ENCODE peak calls at places on chromosomes 13 and 19, in six cellular contexts. Q is thoracic aorta, C is fibroblast of lung, I is right atrium auricular region, O is H9, R is testis. A is an unnamed sample. For H3K9me3, the result is how much of the 10 kb centered on the place peaks cover.

GRCh38 chr19:39858541-39858940 is 12.4 kb upstream of the FBL start:
- DNase-seq in Q (no peak), C (no peak), I (no peak), O (peak), R (peak), A (no peak)

GRCh38 chr19:10473192-10473591 is 30.0 kb downstream of the KEAP1 start:
- DNase-seq in Q (no peak), C (no peak), I (no peak), O (no peak), R (no peak), A (no peak)

GRCh38 chr19:58093071-58093470 is 5.0 kb downstream of the ZSCAN18 start:
- DNase-seq in Q (no peak), C (no peak), I (no peak), O (no peak), R (no peak), A (no peak)

GRCh38 chr13:53137777-53138176 is 109.2 kb downstream of the OLFM4 start:
- DNase-seq in Q (no peak), C (peak), I (no peak), O (no peak), R (no peak), A (no peak)

GRCh38 chr13:91236942-91237341 is 110.5 kb upstream of the MIR17HG start:
- DNase-seq in Q (no peak), C (no peak), I (no peak), O (no peak), R (no peak), A (no peak)

GRCh38 chr13:106291006-106291405 is 244.5 kb downstream of the EFNB2 start:
- DNase-seq in Q (no peak), C (peak), I (no peak), O (no peak), R (no peak), A (no peak)

GRCh38 chr13:23087884-23088283 is 92.9 kb upstream of the SGCG start:
- DNase-seq in Q (no peak), C (peak), I (no peak), O (peak), R (peak), A (no peak)

GRCh38 chr19:16594131-16594586 is 21.9 kb upstream of the SLC35E1 start:
- DNase-seq in Q (no peak), C (no peak), I (no peak), O (no peak), R (no peak), A (no peak)

GRCh38 chr13:105343134-105343806 is 1192.2 kb downstream of the EFNB2 start:
- DNase-seq in Q (no peak), C (peak), I (no peak), O (no peak), R (no peak), A (no peak)

GRCh38 chr13:85544756-85545155 is 254.5 kb downstream of the SLITRK6 start:
- DNase-seq in Q (no peak), C (no peak), I (no peak), O (no peak), R (no peak), A (no peak)

GRCh38 chr13:42078113-42078769 is 29.8 kb downstream of the DGKH start:
- DNase-seq in Q (no peak), C (no peak), I (no peak), O (peak), R (peak), A (no peak)

GRCh38 chr19:55454787-55455243 is 6.6 kb downstream of the ISOC2 start:
- DNase-seq in Q (no peak), C (peak), I (no peak), O (peak), R (peak), A (no peak)

GRCh38 chr19:18021121-18021755 is 13.3 kb downstream of the ARRDC2 start:
- DNase-seq in Q (peak), C (peak), I (peak), O (no peak), R (peak), A (peak)

GRCh38 chr13:110379905-110380341 is 72.8 kb downstream of the COL4A2 start:
- DNase-seq in Q (no peak), C (no peak), I (no peak), O (peak), R (no peak), A (no peak)

GRCh38 chr13:27172495-27172842 is 858 bp upstream of the USP12 start:
- DNase-seq in Q (no peak), C (no peak), I (no peak), O (no peak), R (peak), A (no peak)

GRCh38 chr13:54934121-54934520 is 1905.5 kb downstream of the OLFM4 start:
- DNase-seq in Q (no peak), C (no peak), I (no peak), O (no peak), R (no peak), A (no peak)

GRCh38 chr19:18784786-18785120 is 6.4 kb downstream of the COMP start:
- DNase-seq in Q (no peak), C (no peak), I (no peak), O (no peak), R (no peak), A (no peak)

GRCh38 chr13:44770951-44771350 is 194.8 kb upstream of the TSC22D1 start:
- DNase-seq in Q (no peak), C (no peak), I (no peak), O (no peak), R (no peak), A (no peak)

GRCh38 chr13:19185865-19186645 is 4.4 kb upstream of the TUBA3C start:
- DNase-seq in Q (no peak), C (no peak), I (peak), O (no peak), R (peak), A (peak)

GRCh38 chr19:55344444-55344843 is 4.8 kb downstream of the KMT5C start:
- DNase-seq in Q (no peak), C (no peak), I (no peak), O (no peak), R (peak), A (no peak)

GRCh38 chr19:28634837-28635236 is 578.1 kb downstream of the UQCRFS1 start:
- DNase-seq in Q (no peak), C (no peak), I (no peak), O (no peak), R (no peak), A (no peak)

GRCh38 chr13:45807520-45808099 is 43.9 kb downstream of the SIAH3 start:
- DNase-seq in Q (no peak), C (peak), I (peak), O (peak), R (peak), A (no peak)

GRCh38 chr13:24251525-24251924 is 57.9 kb upstream of the C1QTNF9 start:
- DNase-seq in Q (no peak), C (no peak), I (no peak), O (no peak), R (no peak), A (no peak)

GRCh38 chr13:50170447-50171037 is 155.3 kb downstream of the KCNRG start:
- DNase-seq in Q (no peak), C (peak), I (no peak), O (no peak), R (no peak), A (no peak)

GRCh38 chr19:7793493-7793892 is 30.4 kb downstream of the CLEC4M start:
- DNase-seq in Q (no peak), C (no peak), I (no peak), O (no peak), R (no peak), A (no peak)

GRCh38 chr13:34577051-34577450 is 365.0 kb upstream of the NBEA start:
- DNase-seq in Q (no peak), C (no peak), I (no peak), O (no peak), R (no peak), A (no peak)

GRCh38 chr13:46475586-46475991 is 77.4 kb upstream of the LRCH1 start:
- DNase-seq in Q (no peak), C (peak), I (no peak), O (no peak), R (no peak), A (no peak)

GRCh38 chr13:94254737-94255136 is 224.7 kb downstream of the DCT start:
- DNase-seq in Q (no peak), C (peak), I (no peak), O (no peak), R (no peak), A (no peak)

GRCh38 chr19:41939861-41940442 is 11.7 kb upstream of the ERFL start:
- DNase-seq in Q (no peak), C (no peak), I (no peak), O (no peak), R (peak), A (no peak)

DNA sequence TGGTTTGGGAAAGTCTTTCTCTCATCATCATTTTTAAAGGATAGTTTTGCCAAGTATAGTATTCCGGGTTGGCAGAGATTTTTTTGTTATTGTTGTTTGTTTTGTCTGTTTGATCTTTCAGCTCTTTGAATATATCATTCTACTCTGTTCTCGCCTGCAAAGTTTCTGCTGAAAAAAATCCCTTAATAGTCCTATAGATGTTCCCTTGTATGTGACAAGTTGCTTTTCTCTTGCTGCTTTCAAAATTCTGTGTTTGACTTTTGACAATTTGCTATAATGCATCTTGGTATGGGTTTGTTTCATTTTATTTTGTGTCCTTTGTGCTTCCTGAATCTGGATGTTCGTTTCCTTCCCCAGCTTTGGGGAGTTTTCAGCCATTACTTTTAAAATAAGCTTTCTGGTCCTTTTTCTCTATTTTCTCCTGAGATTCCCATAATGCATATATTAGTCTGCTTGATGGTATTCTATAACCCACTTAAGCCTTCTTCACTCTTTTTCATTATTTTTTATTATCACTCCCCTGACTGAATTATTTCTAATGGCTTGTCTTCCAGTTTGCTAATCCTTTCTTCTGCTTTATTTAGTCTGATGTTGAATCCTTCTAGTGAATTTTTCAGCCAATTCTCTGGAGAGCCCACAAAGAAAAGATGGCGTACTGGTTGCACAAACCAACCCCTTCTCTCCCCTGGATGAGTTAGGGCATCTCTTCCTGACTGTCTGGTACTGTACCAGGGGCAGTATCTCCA is 14.6 kb downstream of the ZNF569 start:
- DNase-seq in Q (no peak), C (no peak), I (no peak), O (no peak), R (no peak), A (no peak)
- H3K9me3 ChIP-seq in Q (half or more), C (under half), I (half or more), O (under half), R (under half), A (half or more)

GRCh38 chr13:95503662-95504061 is 48.9 kb upstream of the CLDN10 start:
- DNase-seq in Q (no peak), C (no peak), I (no peak), O (no peak), R (no peak), A (no peak)

GRCh38 chr13:95500136-95500718 is 52.3 kb upstream of the CLDN10 start:
- DNase-seq in Q (no peak), C (no peak), I (no peak), O (no peak), R (no peak), A (no peak)

GRCh38 chr13:95505265-95505664 is 47.3 kb upstream of the CLDN10 start:
- DNase-seq in Q (no peak), C (no peak), I (no peak), O (peak), R (no peak), A (no peak)

GRCh38 chr13:95498886-95499285 is 53.6 kb upstream of the CLDN10 start:
- DNase-seq in Q (no peak), C (no peak), I (no peak), O (no peak), R (no peak), A (no peak)

GRCh38 chr13:95502216-95502615 is 50.3 kb upstream of the CLDN10 start:
- DNase-seq in Q (no peak), C (no peak), I (no peak), O (no peak), R (no peak), A (no peak)
- TF ChIP-seq CTCF in Q (no peak), C (no peak), I (no peak), O (no peak), R (no peak), A (no peak)

GRCh38 chr13:48539550-48539949 is 6.7 kb upstream of the RCBTB2 start:
- DNase-seq in Q (no peak), C (no peak), I (no peak), O (no peak), R (no peak), A (no peak)

GRCh38 chr13:48545608-48546007 is 12.7 kb upstream of the RCBTB2 start:
- DNase-seq in Q (no peak), C (no peak), I (no peak), O (no peak), R (no peak), A (no peak)

GRCh38 chr13:48547663-48548092 is 14.8 kb upstream of the RCBTB2 start:
- DNase-seq in Q (no peak), C (no peak), I (no peak), O (no peak), R (no peak), A (no peak)

GRCh38 chr13:48542138-48542537 is 9.3 kb upstream of the RCBTB2 start:
- DNase-seq in Q (no peak), C (no peak), I (no peak), O (no peak), R (no peak), A (no peak)

GRCh38 chr13:48542581-48543341 is 9.9 kb upstream of the RCBTB2 start:
- DNase-seq in Q (no peak), C (peak), I (peak), O (peak), R (peak), A (no peak)
- H3K27ac ChIP-seq in Q (no peak), C (no peak), I (peak), O (no peak), R (no peak), A (peak)

GRCh38 chr19:9362905-9363304 is at the start of gene ZNF177:
- DNase-seq in Q (no peak), C (peak), I (no peak), O (no peak), R (peak), A (no peak)
- H3K9me3 ChIP-seq in Q (half or more), C (under half), I (under half), O (under half), R (under half), A (half or more)

GRCh38 chr13:70568571-70568970 is 460.3 kb upstream of the KLHL1 start:
- DNase-seq in Q (no peak), C (peak), I (no peak), O (no peak), R (no peak), A (no peak)
- TF ChIP-seq CTCF in Q (peak), C (no peak), I (peak), O (peak), R (peak), A (peak)

DNA sequence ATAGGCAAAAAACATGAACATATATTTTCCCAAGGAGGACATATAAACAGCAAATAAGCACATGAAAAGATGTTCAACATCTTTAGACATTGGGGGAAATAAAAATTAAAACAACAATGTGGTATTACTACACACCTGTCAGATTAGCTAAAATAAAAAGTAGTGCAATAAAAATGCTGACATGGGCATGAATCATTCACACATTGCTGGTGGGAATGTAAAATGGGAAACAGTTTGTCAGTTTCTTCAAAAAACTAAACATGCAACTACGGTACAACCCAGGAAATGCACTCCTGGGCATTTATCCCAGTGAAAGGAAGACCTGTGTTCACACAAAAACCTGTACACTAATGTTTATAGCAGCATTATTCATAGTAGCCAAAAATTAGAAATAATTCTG is 5.3 kb upstream of the SUCLA2 start:
- DNase-seq in Q (no peak), C (no peak), I (no peak), O (no peak), R (no peak), A (no peak)
- H3K27ac ChIP-seq in Q (no peak), C (no peak), I (no peak), O (no peak), R (no peak), A (no peak)

DNA sequence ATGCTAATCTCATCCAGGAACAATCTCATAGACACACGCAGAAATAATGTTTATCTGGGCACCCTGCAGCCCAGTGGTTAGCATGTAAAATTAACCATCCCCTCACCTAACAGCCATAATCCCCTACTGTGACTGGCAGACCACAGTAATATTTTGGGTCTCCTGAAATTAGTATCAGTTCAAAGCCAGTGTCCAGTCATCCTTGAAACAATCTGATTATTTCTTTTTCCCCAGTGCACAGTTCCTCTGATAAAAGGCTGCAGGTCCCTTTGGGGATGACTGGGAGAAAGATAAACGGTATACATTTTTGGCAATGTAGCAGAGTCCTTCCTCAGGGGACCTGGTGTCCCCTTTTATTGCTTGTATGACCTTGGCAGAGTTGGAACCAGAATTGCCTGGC is 50.4 kb upstream of the CYSLTR2 start:
- DNase-seq in Q (no peak), C (no peak), I (no peak), O (no peak), R (no peak), A (peak)
- H3K9me3 ChIP-seq in Q (under half), C (under half), I (under half), O (under half), R (under half), A (under half)

GRCh38 chr19:6267552-6268381 is 12.0 kb downstream of the MLLT1 start:
- DNase-seq in Q (no peak), C (no peak), I (no peak), O (no peak), R (no peak), A (no peak)
- TF ChIP-seq CTCF in Q (no peak), C (no peak), I (no peak), O (no peak), R (no peak), A (no peak)

DNA sequence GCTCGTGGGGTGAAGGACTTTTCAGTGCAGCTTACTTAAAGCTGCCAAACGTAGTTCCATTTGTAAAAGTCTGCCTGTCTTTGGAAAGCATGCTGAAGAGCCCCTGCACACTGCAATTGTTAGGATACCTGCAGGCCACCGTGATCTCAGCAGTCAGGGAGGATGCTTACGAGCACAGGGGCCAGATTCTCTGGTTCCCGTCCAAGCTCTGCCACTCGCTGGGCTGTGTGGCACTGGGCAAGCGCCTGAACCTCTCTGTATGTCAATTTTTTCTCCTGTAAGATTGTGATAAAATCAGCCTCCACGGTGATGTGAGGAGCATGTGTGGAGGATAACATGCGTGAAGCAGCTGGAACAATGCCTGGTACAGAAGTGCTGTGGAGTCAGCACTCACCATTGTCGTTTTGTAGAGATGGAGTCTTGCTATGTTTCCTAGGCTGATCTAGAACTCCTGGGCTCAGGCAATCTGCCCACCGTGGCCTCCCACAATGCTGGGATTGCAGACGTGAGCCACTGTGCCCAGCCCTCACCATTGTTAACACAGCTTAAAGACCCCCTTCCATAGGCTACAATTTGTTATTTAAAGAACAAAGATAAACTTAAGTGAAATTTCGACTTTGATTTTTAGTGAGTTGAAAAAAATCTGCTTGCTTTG is 3.5 kb downstream of the ADPRHL1 start:
- DNase-seq in Q (no peak), C (no peak), I (no peak), O (no peak), R (no peak), A (no peak)
- H3K27ac ChIP-seq in Q (no peak), C (no peak), I (peak), O (no peak), R (no peak), A (peak)